ENCODE peak calls at places on chromosomes 4 and X, in eight cellular contexts. N, R, M, Z, J, I, G and K are unnamed samples.

GRCh38 chr4:1465173-1466033 is 59.2 kb upstream of the NKX1-1 start:
- DNase-seq in N (no peak), R (no peak), M (no peak), Z (peak), J (no peak), I (peak), G (no peak), K (no peak)

GRCh38 chrX:151680805-151681204 is 14.5 kb upstream of the PRRG3 start:
- DNase-seq in N (peak), R (peak), M (peak), Z (peak), J (peak), I (peak), G (peak), K (peak)

GRCh38 chr4:119746951-119747350 is 118.3 kb upstream of the PDE5A start:
- DNase-seq in N (no peak), R (peak), M (no peak), Z (no peak), J (no peak), I (no peak), G (no peak), K (no peak)

GRCh38 chr4:184653650-184654049 is 4.1 kb downstream of the PRIMPOL start:
- DNase-seq in N (no peak), R (peak), M (no peak), Z (no peak), J (no peak), I (no peak), G (no peak), K (no peak)

GRCh38 chr4:7462509-7462971 is 27.8 kb upstream of the PSAPL1 start:
- DNase-seq in N (no peak), R (peak), M (no peak), Z (no peak), J (no peak), I (no peak), G (peak), K (no peak)

GRCh38 chr4:152304220-152304619 is 231.7 kb downstream of the FBXW7 start:
- DNase-seq in N (no peak), R (peak), M (no peak), Z (no peak), J (no peak), I (no peak), G (no peak), K (no peak)

GRCh38 chr4:123120473-123120872 is 198.1 kb upstream of the NUDT6 start:
- DNase-seq in N (no peak), R (peak), M (no peak), Z (no peak), J (no peak), I (no peak), G (peak), K (no peak)

GRCh38 chrX:66384722-66385121 is 220.7 kb downstream of the HEPH start:
- DNase-seq in N (no peak), R (no peak), M (no peak), Z (no peak), J (no peak), I (no peak), G (no peak), K (no peak)

GRCh38 chr4:38287090-38287843 is 327.1 kb downstream of the PTTG2 start:
- DNase-seq in N (no peak), R (no peak), M (no peak), Z (no peak), J (no peak), I (no peak), G (no peak), K (no peak)